ENCODE peak calls at places on chromosomes 2 and 18, in eight cellular contexts. G is SK-N-SH, W is K562, F is AG04450, N is adrenal gland, B is Panc1, L is cardiac muscle cell, T is IMR-90. O is an unnamed sample. For H3K27me3, the result is how much of the 10 kb centered on the place peaks cover.

GRCh38 chr2:226423498-226423960 is 376.1 kb downstream of the IRS1 start:
- DNase-seq in G (no peak), W (no peak), F (no peak), N (no peak), B (no peak), L (no peak), T (peak), O (peak)

GRCh38 chr2:189685540-189686229 is 11.2 kb downstream of the ANKAR start:
- DNase-seq in G (no peak), W (peak), F (peak), N (peak), B (no peak), L (peak), T (peak), O (peak)

GRCh38 chr2:15640291-15640711 is 48.6 kb downstream of the DDX1 start:
- DNase-seq in G (no peak), W (peak), F (peak), N (no peak), B (no peak), L (peak), T (peak), O (peak)

GRCh38 chr2:14516844-14517243 is 115.7 kb upstream of the LRATD1 start:
- DNase-seq in G (no peak), W (no peak), F (peak), N (no peak), B (no peak), L (no peak), T (peak), O (peak)

GRCh38 chr2:36809046-36809445 is 112.5 kb downstream of the VIT start:
- DNase-seq in G (no peak), W (no peak), F (no peak), N (no peak), B (no peak), L (no peak), T (no peak), O (peak)

GRCh38 chr18:79952996-79953559 is 1.6 kb upstream of the SLC66A2 start:
- DNase-seq in G (no peak), W (no peak), F (no peak), N (peak), B (no peak), L (no peak), T (no peak), O (no peak)

GRCh38 chr2:38975009-38975408 is 85.3 kb downstream of the ARHGEF33 start:
- DNase-seq in G (no peak), W (no peak), F (no peak), N (no peak), B (no peak), L (no peak), T (no peak), O (no peak)

GRCh38 chr18:72427721-72428120 is 116.4 kb downstream of the CBLN2 start:
- DNase-seq in G (no peak), W (no peak), F (peak), N (no peak), B (no peak), L (no peak), T (peak), O (no peak)

GRCh38 chr18:70160075-70160678 is 45.3 kb downstream of the RTTN start:
- DNase-seq in G (no peak), W (no peak), F (no peak), N (no peak), B (no peak), L (no peak), T (no peak), O (no peak)

GRCh38 chr2:188292446-188293239 is 969 bp downstream of the GULP1 start:
- DNase-seq in G (peak), W (peak), F (peak), N (peak), B (peak), L (peak), T (peak), O (peak)

GRCh38 chr18:8493141-8493540 is 116.1 kb upstream of the RAB12 start:
- DNase-seq in G (no peak), W (no peak), F (no peak), N (no peak), B (no peak), L (no peak), T (no peak), O (no peak)

GRCh38 chr2:85709385-85709784 is 15.2 kb downstream of the GNLY start:
- DNase-seq in G (no peak), W (no peak), F (no peak), N (no peak), B (no peak), L (peak), T (no peak), O (peak)

GRCh38 chr2:224930990-224931389 is 111.3 kb downstream of the DOCK10 start:
- DNase-seq in G (no peak), W (no peak), F (no peak), N (no peak), B (no peak), L (no peak), T (no peak), O (no peak)
- TF ChIP-seq CTCF in G (peak), W (no peak), F (no peak), N (no peak), B (no peak), L (no peak), T (no peak), O (no peak)

GRCh38 chr2:24351627-24351938 is 8.8 kb downstream of the ITSN2 start:
- DNase-seq in G (no peak), W (no peak), F (no peak), N (no peak), B (no peak), L (no peak), T (no peak), O (no peak)
- H3K4me3 ChIP-seq in G (no peak), W (no peak), F (no peak), N (no peak), B (no peak), L (no peak), T (no peak), O (no peak)

GRCh38 chr2:46902465-46902864 is 13.1 kb downstream of the MCFD2 start:
- DNase-seq in G (no peak), W (no peak), F (no peak), N (no peak), B (no peak), L (no peak), T (no peak), O (no peak)

GRCh38 chr2:46900381-46900780 is 15.2 kb downstream of the MCFD2 start:
- DNase-seq in G (no peak), W (no peak), F (no peak), N (no peak), B (no peak), L (no peak), T (no peak), O (no peak)

GRCh38 chr2:46899053-46899452 is 16.6 kb downstream of the MCFD2 start:
- DNase-seq in G (no peak), W (no peak), F (no peak), N (no peak), B (no peak), L (no peak), T (no peak), O (no peak)

GRCh38 chr2:46901611-46902010 is 14.0 kb downstream of the MCFD2 start:
- DNase-seq in G (no peak), W (peak), F (no peak), N (no peak), B (no peak), L (no peak), T (no peak), O (no peak)
- H3K27me3 ChIP-seq in G (under half), W (under half), F (under half), N (under half), B (under half), L (under half), T (under half), O (under half)

GRCh38 chr2:238754259-238754658 is 93.6 kb upstream of the TWIST2 start:
- DNase-seq in G (no peak), W (peak), F (no peak), N (no peak), B (no peak), L (no peak), T (no peak), O (no peak)
- TF ChIP-seq CTCF in G (no peak), W (no peak), F (peak), N (no peak), B (peak), L (peak), T (no peak), O (no peak)

O was measured in bronchial epithelial cell.